ENCODE peak calls at places on chromosomes 12 and 14, in ten cellular contexts. Y, T, K, A, L, Q, I, S, P and C are unnamed samples.
A peak's percentile ranks its signal among the peaks of the same experiment; 100 is the strongest.

GRCh38 chr14:24052656-24053547 is 1.1 kb downstream of the CARMIL3 start:
- DNase-seq in Y (no peak), T (no peak), K (no peak), A (no peak), L (peak; percentile 17), Q (no peak), I (no peak), S (no peak), P (no peak), C (peak; percentile 59)

GRCh38 chr14:62378057-62378456 is 615.8 kb downstream of the SNAPC1 start:
- DNase-seq in Y (no peak), T (no peak), K (no peak), A (no peak), L (no peak), Q (no peak), I (no peak), S (no peak), P (no peak), C (no peak)

GRCh38 chr12:19951664-19952063 is 416.7 kb upstream of the PDE3A start:
- DNase-seq in Y (no peak), T (no peak), K (no peak), A (no peak), L (no peak), Q (no peak), I (no peak), S (no peak), P (no peak), C (no peak)

GRCh38 chr12:23564454-23564853 is 385.0 kb downstream of the SOX5 start:
- DNase-seq in Y (no peak), T (peak; percentile 29), K (no peak), A (no peak), L (no peak), Q (no peak), I (no peak), S (no peak), P (no peak), C (no peak)

GRCh38 chr12:42725839-42726238 is 136.3 kb upstream of the PRICKLE1 start:
- DNase-seq in Y (no peak), T (no peak), K (no peak), A (no peak), L (no peak), Q (peak; percentile 91), I (no peak), S (peak; percentile 87), P (no peak), C (no peak)

GRCh38 chr14:102893452-102893851 is 29.0 kb upstream of the AMN start:
- DNase-seq in Y (peak; percentile 20), T (no peak), K (no peak), A (no peak), L (no peak), Q (peak; percentile 93), I (no peak), S (peak; percentile 72), P (peak; percentile 81), C (no peak)

GRCh38 chr12:124177276-124177950 is 117.5 kb upstream of the RFLNA start:
- DNase-seq in Y (no peak), T (no peak), K (no peak), A (no peak), L (no peak), Q (no peak), I (no peak), S (no peak), P (no peak), C (no peak)

GRCh38 chr14:22557846-22558220 is 31.2 kb downstream of the DAD1 start:
- DNase-seq in Y (no peak), T (no peak), K (no peak), A (no peak), L (no peak), Q (no peak), I (no peak), S (no peak), P (no peak), C (no peak)

GRCh38 chr12:51333536-51333935 is 9.6 kb upstream of the BIN2 start:
- DNase-seq in Y (no peak), T (no peak), K (no peak), A (no peak), L (no peak), Q (no peak), I (no peak), S (no peak), P (no peak), C (no peak)

GRCh38 chr12:39623919-39624318 is 4.3 kb upstream of the ABCD2 start:
- DNase-seq in Y (no peak), T (no peak), K (no peak), A (no peak), L (no peak), Q (peak; percentile 25), I (no peak), S (no peak), P (no peak), C (no peak)

GRCh38 chr14:22007278-22008097 is 333.9 kb upstream of the OR4E1 start:
- DNase-seq in Y (no peak), T (no peak), K (no peak), A (no peak), L (no peak), Q (no peak), I (no peak), S (no peak), P (no peak), C (no peak)

GRCh38 chr12:68189766-68190700 is 30.5 kb upstream of the IFNG start:
- DNase-seq in Y (peak; percentile 7), T (no peak), K (peak; percentile 45), A (no peak), L (peak; percentile 20), Q (peak; percentile 61), I (no peak), S (peak; percentile 60), P (no peak), C (peak; percentile 28)

GRCh38 chr12:113381237-113381636 is 22.4 kb downstream of the SDS start:
- DNase-seq in Y (no peak), T (no peak), K (no peak), A (no peak), L (no peak), Q (no peak), I (no peak), S (no peak), P (no peak), C (no peak)

GRCh38 chr12:105321125-105321524 is 9.4 kb upstream of the C12orf75 start:
- DNase-seq in Y (no peak), T (peak; percentile 19), K (no peak), A (no peak), L (no peak), Q (no peak), I (no peak), S (no peak), P (no peak), C (no peak)

GRCh38 chr12:25833657-25834056 is 124.8 kb upstream of the RASSF8 start:
- DNase-seq in Y (no peak), T (no peak), K (no peak), A (no peak), L (no peak), Q (no peak), I (no peak), S (peak; percentile 33), P (no peak), C (no peak)

GRCh38 chr14:23665302-23666016 is 29.3 kb downstream of the DHRS2 start:
- DNase-seq in Y (no peak), T (no peak), K (no peak), A (no peak), L (no peak), Q (no peak), I (no peak), S (no peak), P (no peak), C (no peak)

GRCh38 chr14:35878272-35879140 is 52.4 kb downstream of the BRMS1L start:
- DNase-seq in Y (peak; percentile 92), T (no peak), K (no peak), A (no peak), L (no peak), Q (peak; percentile 90), I (no peak), S (peak; percentile 87), P (no peak), C (no peak)

GRCh38 chr14:91144425-91145145 is 30.7 kb downstream of the DGLUCY start:
- DNase-seq in Y (peak; percentile 82), T (no peak), K (no peak), A (no peak), L (no peak), Q (peak; percentile 78), I (no peak), S (peak; percentile 61), P (no peak), C (no peak)

GRCh38 chr12:123946152-123946515 is 26.5 kb downstream of the CCDC92 start:
- DNase-seq in Y (no peak), T (no peak), K (no peak), A (no peak), L (no peak), Q (no peak), I (no peak), S (no peak), P (no peak), C (no peak)

GRCh38 chr14:47040490-47040889 is 388.9 kb upstream of the RPL10L start:
- DNase-seq in Y (no peak), T (no peak), K (no peak), A (peak; percentile 4), L (no peak), Q (no peak), I (no peak), S (no peak), P (no peak), C (no peak)

GRCh38 chr12:56645201-56645716 is 525 bp downstream of the ATP5F1B start:
- DNase-seq in Y (peak; percentile 45), T (peak; percentile 60), K (no peak), A (no peak), L (no peak), Q (peak; percentile 18), I (no peak), S (peak; percentile 16), P (no peak), C (no peak)

GRCh38 chr12:53105712-53106439 is 2.6 kb downstream of the SOAT2 start:
- DNase-seq in Y (no peak), T (no peak), K (no peak), A (no peak), L (no peak), Q (no peak), I (no peak), S (no peak), P (no peak), C (no peak)